ENCODE peak calls at places on chromosomes 16 and 17, in seven cellular contexts. L is tibial artery, Y is heart right ventricle, G is Peyer's patch, V is upper lobe of right lung, T is foreskin keratinocyte, N is psoas muscle. K is an unnamed sample.
A peak's percentile ranks its signal among the peaks of the same experiment; 100 is the strongest.

GRCh38 chr17:40460585-40460975 is 17.3 kb downstream of the IGFBP4 start:
- DNase-seq in L (no peak), Y (no peak), G (no peak), V (no peak), T (no peak), N (no peak), K (no peak)

GRCh38 chr16:27463741-27464662 is 62.0 kb downstream of the IL21R start:
- DNase-seq in L (no peak), Y (no peak), G (no peak), V (no peak), T (no peak), N (no peak), K (no peak)

GRCh38 chr17:74532115-74532514 is 840 bp upstream of the CD300LB start:
- DNase-seq in L (peak; percentile 64), Y (peak; percentile 67), G (peak; percentile 69), V (no peak), T (no peak), N (no peak), K (no peak)

GRCh38 chr16:52068447-52069074 is 478.4 kb downstream of the TOX3 start:
- DNase-seq in L (no peak), Y (no peak), G (peak; percentile 59), V (no peak), T (peak; percentile 11), N (no peak), K (no peak)

GRCh38 chr16:85253127-85253941 is 141.1 kb upstream of the CIBAR2 start:
- DNase-seq in L (no peak), Y (peak; percentile 34), G (peak; percentile 80), V (peak; percentile 82), T (no peak), N (peak; percentile 71), K (no peak)

GRCh38 chr16:50263940-50264929 is 2.1 kb upstream of the ADCY7 start:
- DNase-seq in L (no peak), Y (no peak), G (no peak), V (no peak), T (no peak), N (no peak), K (no peak)

GRCh38 chr17:51119415-51120356 is 982 bp downstream of the SPAG9 start:
- DNase-seq in L (peak; percentile 43), Y (peak; percentile 49), G (peak; percentile 68), V (peak; percentile 78), T (peak; percentile 24), N (peak; percentile 75), K (no peak)

GRCh38 chr16:55899857-55900256 is 24.7 kb upstream of the CES5A start:
- DNase-seq in L (no peak), Y (no peak), G (no peak), V (no peak), T (no peak), N (no peak), K (no peak)

GRCh38 chr17:28030386-28030785 is 12.1 kb upstream of the NLK start:
- DNase-seq in L (no peak), Y (no peak), G (no peak), V (no peak), T (no peak), N (no peak), K (no peak)

GRCh38 chr16:66551362-66551761 is 1.0 kb upstream of the CKLF start:
- DNase-seq in L (no peak), Y (no peak), G (peak; percentile 78), V (no peak), T (no peak), N (no peak), K (peak; percentile 70)

GRCh38 chr16:85514601-85515318 is 98.4 kb upstream of the GSE1 start:
- DNase-seq in L (peak; percentile 84), Y (peak; percentile 70), G (peak; percentile 69), V (peak; percentile 87), T (peak; percentile 87), N (peak; percentile 85), K (peak; percentile 93)

GRCh38 chr17:44351961-44352921 is 7.1 kb downstream of the GRN start:
- DNase-seq in L (no peak), Y (no peak), G (no peak), V (no peak), T (no peak), N (no peak), K (no peak)

GRCh38 chr17:44349553-44350070 is 4.5 kb downstream of the GRN start:
- DNase-seq in L (no peak), Y (no peak), G (no peak), V (no peak), T (no peak), N (no peak), K (no peak)

GRCh38 chr17:44352922-44353655 is 8.0 kb downstream of the GRN start:
- DNase-seq in L (no peak), Y (no peak), G (no peak), V (no peak), T (no peak), N (no peak), K (no peak)

GRCh38 chr17:44350733-44351226 is 5.7 kb downstream of the GRN start:
- DNase-seq in L (no peak), Y (peak; percentile 56), G (peak; percentile 86), V (peak; percentile 83), T (no peak), N (peak; percentile 75), K (no peak)

DNA sequence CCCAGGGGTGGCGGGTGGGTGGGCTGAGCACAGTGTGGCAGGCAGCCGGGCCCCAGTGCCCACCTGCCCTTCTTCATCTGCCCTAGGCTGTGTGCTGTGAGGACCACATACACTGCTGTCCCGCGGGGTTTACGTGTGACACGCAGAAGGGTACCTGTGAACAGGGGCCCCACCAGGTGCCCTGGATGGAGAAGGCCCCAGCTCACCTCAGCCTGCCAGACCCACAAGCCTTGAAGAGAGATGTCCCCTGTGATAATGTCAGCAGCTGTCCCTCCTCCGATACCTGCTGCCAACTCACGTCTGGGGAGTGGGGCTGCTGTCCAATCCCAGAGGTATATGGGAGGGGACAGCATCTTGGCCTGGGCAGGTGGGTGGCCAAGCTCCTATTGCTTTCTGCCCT is 6.4 kb downstream of the GRN start:
- DNase-seq in L (no peak), Y (no peak), G (no peak), V (no peak), T (no peak), N (no peak), K (no peak)
- H3K27ac ChIP-seq in L (no peak overlapping the region), Y (no peak overlapping the region), G (no peak overlapping the region), V (no peak overlapping the region), T (no peak overlapping the region), N (no peak overlapping the region), K (no peak overlapping the region)

GRCh38 chr17:33292981-33293867 is at the start of gene ASIC2:
- DNase-seq in L (no peak), Y (no peak), G (peak; percentile 52), V (no peak), T (no peak), N (no peak), K (no peak)

GRCh38 chr17:33291248-33292183 is 1.6 kb downstream of the ASIC2 start:
- DNase-seq in L (no peak), Y (no peak), G (peak; percentile 60), V (peak; percentile 61), T (no peak), N (peak; percentile 49), K (no peak)

GRCh38 chr17:33294994-33295393 is 1.9 kb upstream of the ASIC2 start:
- DNase-seq in L (no peak), Y (no peak), G (no peak), V (no peak), T (no peak), N (no peak), K (no peak)

GRCh38 chr17:33290156-33290697 is 2.9 kb downstream of the ASIC2 start:
- DNase-seq in L (no peak), Y (no peak), G (no peak), V (no peak), T (no peak), N (no peak), K (no peak)

GRCh38 chr17:33292184-33292980 is 713 bp downstream of the ASIC2 start:
- DNase-seq in L (no peak), Y (no peak), G (peak; percentile 49), V (no peak), T (no peak), N (no peak), K (no peak)
- TF ChIP-seq CTCF in L (no peak), Y (no peak), G (peak; percentile 41), V (peak; percentile 21), T (peak; percentile 56), N (peak; percentile 8), K (no peak)

GRCh38 chr16:9549487-9549886 is 458.0 kb downstream of the HAPSTR1 start:
- DNase-seq in L (no peak), Y (no peak), G (no peak), V (no peak), T (no peak), N (no peak), K (no peak)
- H3K27ac ChIP-seq in L (no peak overlapping the region), Y (no peak overlapping the region), G (no peak overlapping the region), V (no peak overlapping the region), T (no peak overlapping the region), N (no peak overlapping the region), K (no peak overlapping the region)

GRCh38 chr16:71995038-71995437 is 5.2 kb downstream of the PKD1L3 start:
- DNase-seq in L (no peak), Y (no peak), G (no peak), V (no peak), T (no peak), N (no peak), K (no peak)
- TF ChIP-seq CTCF in L (no peak), Y (no peak), G (no peak), V (no peak), T (no peak), N (no peak), K (no peak)

K was measured in ascending aorta.